ENCODE peak calls at places on chromosomes 4 and X, in ten cellular contexts. W, X, T, H, I, L, N, Y, R and K are unnamed samples.

GRCh38 chr4:67750691-67751090 is 3.5 kb downstream of the GNRHR start:
- DNase-seq in T (peak), W (no peak), L (no peak), H (no peak), R (no peak), N (no peak), Y (no peak), I (no peak), X (no peak), K (no peak)

GRCh38 chr4:146165840-146166239 is 9.7 kb upstream of the LSM6 start:
- DNase-seq in R (no peak), I (no peak), W (peak), Y (no peak), X (no peak), N (no peak), T (peak), H (no peak), L (peak), K (no peak)

GRCh38 chr4:140149851-140150635 is 3.9 kb downstream of the MAML3 start:
- DNase-seq in W (peak), X (peak), Y (no peak), R (peak), H (peak), N (peak), L (no peak), T (peak), I (no peak), K (peak)

GRCh38 chr4:6448476-6449170 is 23.8 kb downstream of the PPP2R2C start:
- DNase-seq in N (no peak), W (no peak), H (no peak), I (no peak), T (no peak), X (no peak), L (no peak), Y (no peak), R (no peak), K (no peak)

GRCh38 chr4:116143221-116143620 is 942.2 kb downstream of the TRAM1L1 start:
- DNase-seq in W (peak), R (no peak), I (no peak), X (no peak), L (no peak), T (peak), N (no peak), Y (no peak), H (no peak), K (no peak)

GRCh38 chr4:89754531-89754930 is 82.4 kb downstream of the SNCA start:
- DNase-seq in L (no peak), N (no peak), T (no peak), W (no peak), X (no peak), Y (no peak), H (no peak), R (no peak), I (no peak), K (no peak)

GRCh38 chr4:10589308-10589707 is 95.3 kb downstream of the CLNK start:
- DNase-seq in H (no peak), I (no peak), R (no peak), W (no peak), N (no peak), L (no peak), Y (no peak), X (no peak), T (no peak), K (no peak)

GRCh38 chr4:54657194-54657555 is 582 bp upstream of the KIT start:
- DNase-seq in H (peak), R (no peak), Y (no peak), I (no peak), N (no peak), W (no peak), T (no peak), X (no peak), L (no peak), K (no peak)

GRCh38 chr4:80311130-80311529 is 24.4 kb upstream of the CFAP299 start:
- DNase-seq in H (no peak), T (no peak), R (no peak), I (no peak), X (no peak), W (no peak), N (no peak), L (no peak), Y (no peak), K (no peak)

GRCh38 chr4:147730333-147730732 is 1.6 kb upstream of the ARHGAP10 start:
- DNase-seq in N (no peak), H (no peak), T (no peak), X (no peak), W (peak), I (no peak), L (no peak), Y (no peak), R (no peak), K (no peak)

GRCh38 chr4:173091362-173091761 is 77.2 kb upstream of the GALNT7 start:
- DNase-seq in R (no peak), I (no peak), N (no peak), W (no peak), L (no peak), Y (no peak), X (no peak), T (no peak), H (no peak), K (no peak)

GRCh38 chrX:10175317-10175871 is 18.6 kb downstream of the CLCN4 start:
- DNase-seq in W (no peak), L (peak), H (no peak), R (no peak), Y (no peak), N (peak), T (no peak), X (no peak), I (no peak), K (no peak)

GRCh38 chrX:44621088-44621487 is 78.4 kb upstream of the FUNDC1 start:
- DNase-seq in L (no peak), H (no peak), R (no peak), W (no peak), X (no peak), T (no peak), Y (no peak), N (no peak), I (no peak), K (no peak)

GRCh38 chr4:148926861-148927260 is 484.6 kb upstream of the NR3C2 start:
- DNase-seq in H (peak), N (no peak), T (peak), W (peak), X (no peak), R (peak), I (peak), L (no peak), Y (no peak), K (no peak)

GRCh38 chrX:123481908-123482873 is 250.7 kb downstream of the THOC2 start:
- DNase-seq in R (no peak), H (no peak), X (no peak), T (peak), I (peak), N (no peak), Y (no peak), W (no peak), L (no peak), K (no peak)

GRCh38 chrX:70134116-70134477 is 850 bp downstream of the IGBP1 start:
- DNase-seq in N (no peak), T (no peak), Y (no peak), I (no peak), X (no peak), R (no peak), W (peak), H (no peak), L (no peak), K (no peak)

GRCh38 chr4:1170805-1171305 is 1.5 kb downstream of the SPON2 start:
- DNase-seq in H (no peak), L (no peak), X (no peak), R (peak), I (no peak), N (no peak), T (no peak), Y (no peak), W (no peak), K (no peak)

GRCh38 chrX:138859421-138859820 is 147.9 kb upstream of the FGF13 start:
- DNase-seq in I (no peak), H (no peak), R (no peak), L (no peak), T (no peak), N (no peak), Y (no peak), W (no peak), X (no peak), K (no peak)

GRCh38 chr4:84470204-84470785 is 28.8 kb downstream of the NKX6-1 start:
- DNase-seq in I (no peak), Y (no peak), T (no peak), L (no peak), W (no peak), X (no peak), R (no peak), H (no peak), N (no peak), K (no peak)

GRCh38 chrX:129472116-129472515 is 51.2 kb downstream of the SMARCA1 start:
- DNase-seq in X (no peak), Y (no peak), H (no peak), L (no peak), N (no peak), T (peak), W (peak), R (no peak), I (peak), K (no peak)

GRCh38 chr4:113547487-113548042 is 214.0 kb downstream of the CAMK2D start:
- DNase-seq in R (peak), X (peak), H (peak), I (peak), L (peak), Y (peak), N (peak), T (peak), W (peak), K (peak)

GRCh38 chr4:118369231-118369630 is 16.4 kb upstream of the PRSS12 start:
- DNase-seq in T (no peak), L (no peak), R (no peak), H (no peak), N (no peak), I (no peak), Y (no peak), X (no peak), W (no peak), K (no peak)

GRCh38 chrX:103688949-103689348 is 2.5 kb upstream of the MORF4L2 start:
- DNase-seq in T (peak), N (no peak), H (no peak), L (no peak), X (no peak), I (no peak), R (no peak), Y (no peak), W (peak), K (no peak)

GRCh38 chr4:1300466-1301455 is 11.1 kb downstream of the MAEA start:
- DNase-seq in Y (no peak), I (peak), X (no peak), L (no peak), W (no peak), H (peak), N (no peak), R (peak), T (peak), K (no peak)

GRCh38 chr4:83109480-83110221 is 4.9 kb downstream of the PLAC8 start:
- DNase-seq in N (peak), R (peak), Y (no peak), W (peak), X (no peak), H (peak), T (peak), L (no peak), I (no peak), K (no peak)

GRCh38 chr4:38867478-38868054 is at the start of gene FAM114A1:
- DNase-seq in W (peak), I (peak), R (peak), L (no peak), X (peak), H (peak), N (peak), T (peak), Y (no peak), K (peak)

GRCh38 chr4:58191086-58191485 is 1080.9 kb upstream of the IGFBP7 start:
- DNase-seq in X (no peak), T (no peak), W (no peak), L (no peak), R (no peak), H (no peak), N (no peak), I (no peak), Y (no peak), K (no peak)

GRCh38 chr4:37728064-37728463 is 41.9 kb upstream of the RELL1 start:
- DNase-seq in R (no peak), Y (no peak), L (no peak), H (no peak), N (no peak), X (no peak), T (peak), W (no peak), I (no peak), K (no peak)

GRCh38 chr4:5569451-5569850 is 138.9 kb downstream of the EVC2 start:
- DNase-seq in I (no peak), T (no peak), N (no peak), R (no peak), L (no peak), H (no peak), X (no peak), Y (no peak), W (no peak), K (no peak)

GRCh38 chrX:43718956-43719355 is 62.9 kb downstream of the MAOA start:
- DNase-seq in L (no peak), N (no peak), W (peak), X (no peak), H (no peak), T (peak), I (no peak), Y (no peak), R (no peak), K (no peak)

GRCh38 chr4:5500165-5500564 is 208.2 kb downstream of the EVC2 start:
- DNase-seq in W (peak), H (no peak), Y (no peak), T (peak), I (no peak), R (no peak), N (no peak), X (no peak), L (no peak), K (no peak)

GRCh38 chr4:41940834-41941233 is 5.6 kb downstream of the TMEM33 start:
- DNase-seq in N (no peak), X (no peak), T (no peak), Y (no peak), H (no peak), L (no peak), I (no peak), R (no peak), W (peak), K (no peak)

GRCh38 chrX:38473715-38474114 is 87.6 kb upstream of the TSPAN7 start:
- DNase-seq in X (no peak), T (no peak), L (no peak), I (no peak), Y (no peak), N (no peak), R (no peak), H (no peak), W (no peak), K (no peak)

GRCh38 chrX:115531818-115532403 is 29.1 kb upstream of the PLS3 start:
- DNase-seq in L (no peak), X (no peak), I (no peak), T (peak), Y (no peak), W (peak), H (no peak), R (no peak), N (no peak), K (no peak)

GRCh38 chr4:143352052-143352451 is 15.4 kb downstream of the GAB1 start:
- DNase-seq in H (peak), W (peak), Y (no peak), R (no peak), L (no peak), X (no peak), N (peak), I (no peak), T (peak), K (no peak)

GRCh38 chrX:63963382-63963781 is 178.4 kb upstream of the ARHGEF9 start:
- DNase-seq in H (peak), W (no peak), T (no peak), Y (no peak), I (no peak), N (no peak), X (no peak), L (no peak), R (no peak), K (no peak)

GRCh38 chr4:103773691-103774231 is 54.0 kb upstream of the TACR3 start:
- DNase-seq in I (no peak), Y (no peak), R (no peak), T (no peak), X (no peak), H (no peak), W (no peak), L (no peak), N (no peak), K (no peak)

GRCh38 chrX:7852166-7852565 is 9.2 kb downstream of the VCX start:
- DNase-seq in Y (no peak), X (no peak), N (no peak), W (no peak), T (no peak), R (no peak), I (no peak), L (no peak), H (no peak), K (no peak)

GRCh38 chr4:99816611-99817309 is at the start of gene DAPP1:
- DNase-seq in L (no peak), W (peak), H (peak), I (no peak), T (peak), Y (no peak), N (no peak), X (no peak), R (no peak), K (no peak)
- H3K4me3 ChIP-seq in L (no peak), W (peak), H (no peak), I (no peak), T (peak), Y (no peak), N (no peak), X (no peak), R (peak), K (peak)

GRCh38 chr4:122688529-122688928 is 44.0 kb upstream of the BBS12 start:
- DNase-seq in T (no peak), I (no peak), Y (no peak), X (no peak), L (no peak), W (no peak), N (no peak), R (no peak), H (no peak), K (no peak)
- H3K4me3 ChIP-seq in T (no peak), I (no peak), Y (no peak), X (no peak), L (no peak), W (no peak), N (no peak), R (peak), H (no peak), K (peak)

DNA sequence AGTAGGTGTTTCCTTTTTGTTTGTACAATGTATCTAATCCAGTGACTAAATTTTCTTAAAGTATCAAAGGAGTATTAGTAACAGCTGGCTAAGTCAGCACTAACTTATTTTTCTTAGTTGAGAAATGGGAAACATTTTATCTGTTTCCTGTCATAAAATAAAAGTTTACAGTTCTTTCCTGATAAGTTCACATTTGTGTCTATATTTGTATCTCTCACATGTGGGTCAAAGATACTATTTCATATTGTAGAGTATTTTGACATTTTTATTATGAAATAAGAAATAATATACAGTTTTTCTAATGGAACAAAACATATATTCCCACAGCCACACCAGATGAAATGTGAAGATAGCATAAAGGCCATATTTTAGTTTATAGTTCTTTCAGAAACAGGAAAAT is 90.4 kb downstream of the RAPGEF2 start:
- DNase-seq in H (no peak), N (no peak), T (no peak), L (no peak), I (no peak), Y (no peak), W (no peak), R (no peak), X (no peak), K (no peak)
- H3K4me3 ChIP-seq in H (no peak), N (no peak), T (no peak), L (no peak), I (no peak), Y (no peak), W (no peak), R (no peak), X (no peak), K (no peak)

GRCh38 chr4:85776579-85776978 is 301.6 kb downstream of the ARHGAP24 start:
- DNase-seq in X (no peak), Y (no peak), T (peak), W (peak), L (no peak), I (no peak), N (no peak), R (no peak), H (no peak), K (no peak)

GRCh38 chr4:85777908-85778808 is 303.2 kb downstream of the ARHGAP24 start:
- DNase-seq in Y (no peak), L (no peak), H (no peak), W (peak), T (no peak), N (no peak), I (no peak), X (no peak), R (no peak), K (no peak)

GRCh38 chr4:85780664-85781063 is 305.7 kb downstream of the ARHGAP24 start:
- DNase-seq in T (no peak), I (no peak), H (no peak), L (no peak), R (no peak), Y (no peak), X (no peak), N (no peak), W (no peak), K (no peak)

GRCh38 chr4:85779165-85779564 is 304.2 kb downstream of the ARHGAP24 start:
- DNase-seq in H (no peak), N (no peak), L (no peak), T (no peak), Y (no peak), I (no peak), X (no peak), R (no peak), W (peak), K (no peak)

DNA sequence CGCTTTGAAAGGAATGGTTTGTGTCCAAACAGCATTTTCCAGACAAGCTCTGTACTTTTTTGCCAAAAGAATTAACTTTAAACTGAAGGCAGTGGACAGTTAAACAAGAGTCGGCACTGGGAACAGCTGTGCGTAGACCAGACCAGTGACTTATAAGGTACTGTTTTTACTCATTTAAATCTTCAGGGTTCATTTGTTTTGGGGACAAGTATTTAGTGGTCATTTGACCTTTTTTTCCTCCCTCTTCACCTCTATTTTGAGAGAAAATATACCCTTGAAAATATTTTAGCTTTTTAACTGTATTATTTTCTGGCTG is 303.8 kb downstream of the ARHGAP24 start:
- DNase-seq in T (no peak), N (no peak), W (peak), X (no peak), I (no peak), L (no peak), H (peak), Y (no peak), R (no peak), K (no peak)
- H3K4me3 ChIP-seq in T (no peak), N (peak), W (peak), X (no peak), I (peak), L (peak), H (no peak), Y (no peak), R (peak), K (peak)

DNA sequence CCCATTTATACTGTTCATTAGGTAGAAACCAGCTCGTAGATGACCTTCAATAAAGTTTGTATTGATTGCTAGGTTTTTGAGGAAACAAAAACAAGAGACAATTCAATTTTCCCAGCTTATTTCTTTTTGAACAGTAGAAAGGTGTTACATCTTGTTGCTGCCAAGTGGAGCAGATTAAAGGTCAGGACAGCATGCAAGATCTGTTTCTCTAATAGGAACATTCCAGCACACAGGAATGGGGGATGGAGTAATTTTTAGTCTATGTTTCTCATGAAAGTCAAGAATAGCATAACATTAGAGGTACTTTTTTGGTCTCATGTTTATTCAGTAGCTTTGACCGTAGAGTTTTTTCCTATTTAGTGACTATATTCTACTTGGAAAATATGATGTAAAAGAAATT is 132.4 kb downstream of the IL1RAPL1 start:
- DNase-seq in X (no peak), W (no peak), N (no peak), R (no peak), Y (no peak), H (no peak), L (no peak), I (no peak), T (no peak), K (no peak)
- H3K4me3 ChIP-seq in X (no peak), W (no peak), N (no peak), R (no peak), Y (no peak), H (no peak), L (no peak), I (no peak), T (no peak), K (no peak)

GRCh38 chr4:150123982-150124670 is 45.9 kb downstream of the DCLK2 start:
- DNase-seq in R (no peak), W (no peak), I (no peak), X (no peak), H (no peak), T (no peak), L (no peak), N (no peak), Y (no peak), K (no peak)

GRCh38 chr4:150127757-150128156 is 49.5 kb downstream of the DCLK2 start:
- DNase-seq in R (no peak), L (no peak), I (no peak), N (no peak), X (no peak), Y (no peak), W (peak), H (no peak), T (no peak), K (no peak)

GRCh38 chr4:150123073-150123472 is 44.8 kb downstream of the DCLK2 start:
- DNase-seq in N (no peak), X (no peak), I (no peak), W (no peak), H (no peak), Y (no peak), L (no peak), T (no peak), R (no peak), K (no peak)

GRCh38 chr4:150126201-150126879 is 48.1 kb downstream of the DCLK2 start:
- DNase-seq in X (no peak), N (no peak), R (no peak), W (peak), Y (no peak), T (no peak), I (no peak), H (no peak), L (no peak), K (no peak)

GRCh38 chr4:150126880-150127236 is 48.6 kb downstream of the DCLK2 start:
- DNase-seq in N (no peak), I (peak), X (no peak), R (no peak), W (peak), L (no peak), T (peak), Y (no peak), H (no peak), K (no peak)
- H3K4me3 ChIP-seq in N (no peak), I (no peak), X (no peak), R (no peak), W (peak), L (no peak), T (no peak), Y (no peak), H (no peak), K (no peak)